ENCODE peak calls at places on chromosomes 6 and 20, in five cellular contexts. V is activated CD4-positive, alpha-beta T cell treated with anti-CD3 and anti-CD28 coated beads for 4 hours; Z is activated T-cell treated with anti-CD3 and anti-CD28 coated beads for 24 hours; R is globus pallidus; H is stimulated activated CD4-positive, alpha-beta T cell treated with anti-CD3 and anti-CD28 coated beads, Interleukin-4, amount 100 ng/mL, for 24 hours. S is an unnamed sample.

GRCh38 chr6:167907837-167908681 is 81.3 kb downstream of the AFDN start:
- DNase-seq in Z (no peak), V (no peak), R (peak), H (no peak), S (no peak)

GRCh38 chr6:134049176-134049575 is 3.2 kb downstream of the SLC2A12 start:
- DNase-seq in Z (no peak), R (no peak), V (no peak), H (no peak), S (no peak)

GRCh38 chr20:41329435-41330342 is 10.9 kb upstream of the LPIN3 start:
- DNase-seq in V (peak), H (peak), Z (peak), R (no peak), S (no peak)

GRCh38 chr6:116220172-116220571 is 33.7 kb downstream of the TSPYL4 start:
- DNase-seq in V (no peak), R (peak), Z (no peak), H (no peak), S (no peak)

GRCh38 chr6:68740828-68741500 is 105.9 kb downstream of the ADGRB3 start:
- DNase-seq in R (no peak), H (no peak), Z (no peak), V (no peak), S (no peak)

GRCh38 chr20:61582196-61582923 is 330.3 kb downstream of the CDH4 start:
- DNase-seq in H (no peak), R (no peak), V (no peak), Z (no peak), S (no peak)

GRCh38 chr6:158185729-158186456 is 17.7 kb downstream of the GTF2H5 start:
- DNase-seq in Z (no peak), V (no peak), R (no peak), H (no peak), S (no peak)

GRCh38 chr6:52815167-52816092 is 11.8 kb upstream of the GSTA1 start:
- DNase-seq in H (peak), V (peak), Z (peak), R (peak), S (peak)

GRCh38 chr20:11101243-11101642 is 427.4 kb upstream of the JAG1 start:
- DNase-seq in V (no peak), H (no peak), Z (no peak), R (no peak), S (no peak)

GRCh38 chr6:7173843-7174503 is 66.2 kb downstream of the RREB1 start:
- DNase-seq in Z (no peak), V (no peak), H (no peak), R (no peak), S (no peak)

GRCh38 chr6:105798057-105798456 is 288.1 kb upstream of the PRDM1 start:
- DNase-seq in Z (no peak), R (no peak), V (no peak), H (no peak), S (no peak)

GRCh38 chr20:22791877-22792525 is 207.6 kb upstream of the FOXA2 start:
- DNase-seq in V (no peak), H (no peak), Z (no peak), R (no peak), S (no peak)

GRCh38 chr20:13783528-13783927 is 1.2 kb downstream of the ESF1 start:
- DNase-seq in Z (no peak), R (no peak), V (no peak), H (no peak), S (no peak)